ENCODE peak calls at places on chromosomes 5 and 9, in four cellular contexts. P, K, W and T are unnamed samples.

GRCh38 chr5:16065810-16066209 is 113.8 kb downstream of the MARCHF11 start:
- DNase-seq in P (no peak), K (no peak), W (no peak), T (no peak)

GRCh38 chr9:113261917-113262671 is 13.3 kb downstream of the CDC26 start:
- DNase-seq in P (no peak), W (no peak), K (no peak), T (no peak)

GRCh38 chr5:14445581-14446290 is 135.9 kb upstream of the OTULINL start:
- DNase-seq in P (no peak), K (peak), W (no peak), T (peak)

GRCh38 chr5:91225848-91226686 is 157.1 kb downstream of the ARRDC3 start:
- DNase-seq in W (peak), K (no peak), P (peak), T (no peak)

GRCh38 chr5:19264821-19265220 is 723.2 kb downstream of the CDH18 start:
- DNase-seq in W (no peak), P (no peak), K (no peak), T (no peak)

GRCh38 chr9:22214497-22215031 is 205.5 kb upstream of the CDKN2B start:
- DNase-seq in K (no peak), P (no peak), W (no peak), T (no peak)

GRCh38 chr5:115450741-115451140 is 93.8 kb downstream of the FEM1C start:
- DNase-seq in K (no peak), P (no peak), W (no peak), T (no peak)

GRCh38 chr9:93194584-93194983 is 10.6 kb downstream of the WNK2 start:
- DNase-seq in K (no peak), P (no peak), W (no peak), T (no peak)

GRCh38 chr9:15370496-15371464 is 51.9 kb upstream of the SNAPC3 start:
- DNase-seq in W (no peak), P (no peak), K (peak), T (peak)

GRCh38 chr9:4740373-4740622 is 704 bp downstream of the AK3 start:
- DNase-seq in P (no peak), W (no peak), K (no peak), T (no peak)

GRCh38 chr5:50535393-50535792 is 94.3 kb upstream of the EMB start:
- DNase-seq in P (no peak), K (no peak), W (no peak), T (no peak)

GRCh38 chr5:78242001-78242400 is 52.5 kb downstream of the AP3B1 start:
- DNase-seq in W (no peak), K (no peak), P (no peak), T (no peak)

GRCh38 chr5:55160493-55161209 is 680 bp downstream of the GPX8 start:
- DNase-seq in W (no peak), K (no peak), P (peak), T (no peak)

GRCh38 chr9:89318123-89319014 is at the start of gene SECISBP2:
- DNase-seq in P (peak), K (peak), W (peak), T (peak)

GRCh38 chr5:75566710-75567309 is 44.4 kb upstream of the ANKDD1B start:
- DNase-seq in K (no peak), P (peak), W (no peak), T (peak)

GRCh38 chr5:43437062-43437660 is 25.0 kb upstream of the CCL28 start:
- DNase-seq in W (no peak), K (no peak), P (no peak), T (peak)
- TF ChIP-seq CTCF in W (no peak), K (no peak), P (no peak), T (no peak)

DNA sequence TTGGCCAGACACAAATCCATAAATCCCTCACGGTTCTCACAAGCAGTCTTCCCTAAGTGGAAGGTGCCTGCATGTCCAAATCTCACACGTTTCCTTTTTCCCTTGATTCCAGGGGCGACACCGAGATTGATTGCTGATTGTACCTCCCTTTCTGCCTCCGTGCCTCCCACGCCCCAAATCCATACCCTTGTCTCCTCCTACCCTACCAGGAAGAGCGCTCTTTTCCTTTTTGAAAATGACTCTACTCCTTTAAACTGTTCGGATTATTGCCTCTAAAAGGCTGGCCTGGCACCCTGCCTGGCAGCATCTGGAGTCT is 4.5 kb downstream of the STC2 start:
- DNase-seq in W (no peak), P (no peak), K (no peak), T (no peak)
- H3K4me3 ChIP-seq in W (no peak), P (no peak), K (peak), T (no peak)

GRCh38 chr5:103464801-103465484 is 97.6 kb downstream of the NUDT12 start:
- DNase-seq in W (no peak), K (no peak), P (no peak), T (no peak)

GRCh38 chr5:103456476-103456875 is 106.1 kb downstream of the NUDT12 start:
- DNase-seq in K (no peak), P (no peak), W (no peak), T (no peak)

GRCh38 chr5:103458497-103459040 is 104.0 kb downstream of the NUDT12 start:
- DNase-seq in P (no peak), K (no peak), W (no peak), T (no peak)

GRCh38 chr5:103465891-103466290 is 96.7 kb downstream of the NUDT12 start:
- DNase-seq in K (no peak), P (no peak), W (no peak), T (no peak)

DNA sequence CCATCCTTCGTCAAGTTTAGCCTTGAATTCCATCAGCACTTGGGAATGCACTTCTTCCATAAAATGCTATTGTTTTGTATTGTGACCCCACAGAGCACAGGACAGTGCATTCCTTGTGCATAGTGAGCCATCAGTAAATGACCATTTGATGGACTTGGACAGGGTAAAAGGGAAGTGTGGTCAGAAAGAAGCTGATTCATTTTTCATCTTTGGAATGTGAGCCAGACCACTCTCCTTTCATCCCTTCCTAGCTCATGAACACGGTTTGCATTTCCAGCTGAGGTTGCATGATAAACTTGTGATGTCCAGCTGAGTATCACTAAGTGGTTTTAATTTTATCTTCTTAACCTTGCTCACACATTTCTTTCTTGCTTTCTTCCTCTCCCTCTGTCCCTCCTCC is 101.4 kb downstream of the NUDT12 start:
- DNase-seq in W (no peak), K (no peak), P (peak), T (no peak)
- TF ChIP-seq MAX in W (no peak), K (peak), P (no peak), T (no peak)

DNA sequence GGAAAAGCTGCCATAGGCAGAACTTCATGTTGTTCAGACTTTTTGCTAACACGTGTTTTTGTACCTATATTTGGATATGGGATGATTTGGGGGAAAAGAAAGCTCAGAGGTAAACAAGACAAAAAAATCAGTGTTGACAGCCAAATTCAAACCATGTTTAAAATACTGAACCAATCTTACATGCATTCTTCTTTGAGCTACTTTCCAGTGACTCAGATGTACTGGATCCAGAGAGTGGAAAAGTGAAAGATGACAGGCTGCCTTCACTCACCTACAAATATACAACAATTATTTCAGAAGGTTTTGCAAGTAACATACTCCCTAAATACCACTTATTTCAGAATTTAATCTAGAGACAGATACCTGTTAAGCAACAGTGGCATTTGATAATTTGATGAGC is 165.7 kb downstream of the MPDZ start:
- DNase-seq in K (no peak), W (no peak), P (no peak), T (no peak)
- TF ChIP-seq CTCF in K (no peak), W (no peak), P (no peak), T (no peak)

GRCh38 chr9:38035873-38036272 is 33.2 kb downstream of the SHB start:
- DNase-seq in P (no peak), W (no peak), K (no peak), T (peak)
- H3K4me3 ChIP-seq in P (peak), W (no peak), K (no peak), T (no peak)

GRCh38 chr5:68406767-68407232 is 191.2 kb downstream of the PIK3R1 start:
- DNase-seq in W (peak), K (peak), P (no peak), T (no peak)

GRCh38 chr5:68404246-68404645 is 188.7 kb downstream of the PIK3R1 start:
- DNase-seq in W (no peak), K (no peak), P (no peak), T (no peak)

GRCh38 chr5:68406344-68406743 is 190.8 kb downstream of the PIK3R1 start:
- DNase-seq in P (no peak), W (no peak), K (no peak), T (no peak)

GRCh38 chr5:68405784-68406183 is 190.2 kb downstream of the PIK3R1 start:
- DNase-seq in P (no peak), W (no peak), K (no peak), T (no peak)

DNA sequence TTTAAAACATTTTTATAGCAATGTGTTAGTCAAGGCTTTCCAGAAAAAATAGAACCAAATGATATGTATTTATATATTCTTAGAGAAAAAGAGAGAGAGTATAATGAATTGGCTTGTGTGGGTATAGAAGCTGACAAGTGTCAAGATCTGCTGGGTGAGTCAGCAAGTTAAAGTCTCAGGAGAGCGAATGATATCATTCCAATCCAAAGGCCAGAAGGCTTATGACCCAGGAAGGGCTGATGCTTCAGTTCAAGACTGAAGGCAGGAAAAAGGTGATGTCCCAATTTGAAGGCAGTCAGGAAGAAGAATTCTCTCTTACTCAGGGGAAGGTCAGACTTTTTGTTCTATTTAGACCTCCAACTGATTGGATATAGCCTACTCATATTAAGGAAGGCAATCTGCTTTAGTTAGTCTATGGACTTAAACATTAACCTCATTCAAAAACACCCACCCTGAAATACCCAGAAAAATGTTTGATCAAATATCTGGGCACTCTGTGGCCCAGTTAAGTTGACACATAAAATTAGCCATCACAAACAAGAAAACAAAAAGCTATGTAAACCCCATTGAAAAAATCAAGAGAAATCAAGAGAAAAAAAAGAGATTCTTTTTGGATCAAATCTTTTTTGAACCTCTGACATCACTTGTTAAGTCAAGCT is 189.6 kb downstream of the PIK3R1 start:
- DNase-seq in K (no peak), W (no peak), P (no peak), T (peak)
- TF ChIP-seq MAX in K (no peak), W (no peak), P (no peak), T (no peak)